ENCODE peak calls at places on chromosomes 12 and 14, in eight cellular contexts. One of them, this sample, is unnamed.

GRCh38 chr12:93514853-93515252 is 47.5 kb downstream of the MRPL42 start:
- DNase-seq in activated CD4-positive, alpha-beta T cell treated with anti-CD3 and anti-CD28 coated beads, Interleukin-2, amount 50 U/mL, for 1 hour: no peak
- DNase-seq in NCI-H2081: no peak
- DNase-seq in fibroblast of lung: peak; percentile 76
- DNase-seq in head of caudate nucleus: no peak
- DNase-seq in GM13976: no peak
- DNase-seq in cardiac muscle cell: peak; percentile 52
- DNase-seq in MCF 10A: peak; percentile 36
- DNase-seq in this sample: no peak

GRCh38 chr12:56683-57346 is 9.8 kb upstream of the IQSEC3 start:
- DNase-seq in activated CD4-positive, alpha-beta T cell treated with anti-CD3 and anti-CD28 coated beads, Interleukin-2, amount 50 U/mL, for 1 hour: no peak
- DNase-seq in NCI-H2081: no peak
- DNase-seq in fibroblast of lung: no peak
- DNase-seq in head of caudate nucleus: no peak
- DNase-seq in GM13976: no peak
- DNase-seq in cardiac muscle cell: no peak
- DNase-seq in MCF 10A: no peak
- DNase-seq in this sample: no peak

GRCh38 chr12:13222076-13222475 is 25.6 kb downstream of the EMP1 start:
- DNase-seq in activated CD4-positive, alpha-beta T cell treated with anti-CD3 and anti-CD28 coated beads, Interleukin-2, amount 50 U/mL, for 1 hour: no peak
- DNase-seq in NCI-H2081: no peak
- DNase-seq in fibroblast of lung: no peak
- DNase-seq in head of caudate nucleus: no peak
- DNase-seq in GM13976: no peak
- DNase-seq in cardiac muscle cell: no peak
- DNase-seq in MCF 10A: peak; percentile 91
- DNase-seq in this sample: peak; percentile 28

GRCh38 chr14:72479471-72479931 is 414.4 kb downstream of the DPF3 start:
- DNase-seq in activated CD4-positive, alpha-beta T cell treated with anti-CD3 and anti-CD28 coated beads, Interleukin-2, amount 50 U/mL, for 1 hour: no peak
- DNase-seq in NCI-H2081: no peak
- DNase-seq in fibroblast of lung: no peak
- DNase-seq in head of caudate nucleus: no peak
- DNase-seq in GM13976: no peak
- DNase-seq in cardiac muscle cell: no peak
- DNase-seq in MCF 10A: peak; percentile 43
- DNase-seq in this sample: peak; percentile 95

GRCh38 chr12:75944097-75944904 is 87.3 kb downstream of the PHLDA1 start:
- DNase-seq in activated CD4-positive, alpha-beta T cell treated with anti-CD3 and anti-CD28 coated beads, Interleukin-2, amount 50 U/mL, for 1 hour: no peak
- DNase-seq in NCI-H2081: peak; percentile 15
- DNase-seq in fibroblast of lung: peak; percentile 88
- DNase-seq in head of caudate nucleus: no peak
- DNase-seq in GM13976: peak; percentile 58
- DNase-seq in cardiac muscle cell: peak; percentile 89
- DNase-seq in MCF 10A: peak; percentile 78
- DNase-seq in this sample: no peak

GRCh38 chr14:81164167-81164774 is 56.5 kb downstream of the GTF2A1 start:
- DNase-seq in activated CD4-positive, alpha-beta T cell treated with anti-CD3 and anti-CD28 coated beads, Interleukin-2, amount 50 U/mL, for 1 hour: peak; percentile 27
- DNase-seq in NCI-H2081: peak; percentile 65
- DNase-seq in fibroblast of lung: peak; percentile 71
- DNase-seq in head of caudate nucleus: peak; percentile 42
- DNase-seq in GM13976: peak; percentile 55
- DNase-seq in cardiac muscle cell: peak; percentile 73
- DNase-seq in MCF 10A: peak; percentile 87
- DNase-seq in this sample: peak; percentile 90

GRCh38 chr12:78703820-78704525 is 160.6 kb upstream of the SYT1 start:
- DNase-seq in activated CD4-positive, alpha-beta T cell treated with anti-CD3 and anti-CD28 coated beads, Interleukin-2, amount 50 U/mL, for 1 hour: no peak
- DNase-seq in NCI-H2081: no peak
- DNase-seq in fibroblast of lung: peak; percentile 69
- DNase-seq in head of caudate nucleus: no peak
- DNase-seq in GM13976: no peak
- DNase-seq in cardiac muscle cell: peak; percentile 58
- DNase-seq in MCF 10A: peak; percentile 57
- DNase-seq in this sample: no peak

GRCh38 chr12:50221228-50222008 is 54.2 kb upstream of the CERS5 start:
- DNase-seq in activated CD4-positive, alpha-beta T cell treated with anti-CD3 and anti-CD28 coated beads, Interleukin-2, amount 50 U/mL, for 1 hour: no peak
- DNase-seq in NCI-H2081: peak; percentile 60
- DNase-seq in fibroblast of lung: peak; percentile 96
- DNase-seq in head of caudate nucleus: no peak
- DNase-seq in GM13976: peak; percentile 31
- DNase-seq in cardiac muscle cell: peak; percentile 93
- DNase-seq in MCF 10A: peak; percentile 80
- DNase-seq in this sample: no peak

This sample was measured in thyroid gland.